ENCODE peak calls at places on chromosomes 3 and 15, in ten cellular contexts. Y is HL-60; I is non-pigmented ciliary epithelial cell; L is stimulated activated CD4-positive, alpha-beta T cell treated with anti-CD3 and anti-CD28 coated beads, Interleukin-1b, Interleukin-23, amount 100 ng/mL, for 4 hours; M is DMS153; S is foreskin fibroblast; A is effector memory CD8-positive, alpha-beta T cell; G is glomerular endothelial cell; B is NT2/D1; K is globus pallidus. U is an unnamed sample.

GRCh38 chr3:194955979-194956696 is 270.5 kb downstream of the FAM43A start:
- DNase-seq in Y (no peak), I (no peak), L (no peak), M (no peak), S (no peak), A (no peak), G (no peak), B (no peak), K (no peak), U (no peak)

GRCh38 chr3:39343076-39343717 is 13.7 kb downstream of the CCR8 start:
- DNase-seq in Y (no peak), I (no peak), L (no peak), M (no peak), S (no peak), A (no peak), G (no peak), B (no peak), K (no peak), U (no peak)

GRCh38 chr15:74406992-74407705 is 26.6 kb downstream of the SEMA7A start:
- DNase-seq in Y (no peak), I (peak), L (no peak), M (no peak), S (peak), A (no peak), G (no peak), B (no peak), K (no peak), U (no peak)

GRCh38 chr15:89455535-89455934 is 40.8 kb downstream of the RHCG start:
- DNase-seq in Y (no peak), I (no peak), L (no peak), M (no peak), S (no peak), A (no peak), G (no peak), B (no peak), K (no peak), U (no peak)

GRCh38 chr15:47037003-47037402 is 680.3 kb upstream of the SEMA6D start:
- DNase-seq in Y (no peak), I (no peak), L (no peak), M (no peak), S (no peak), A (no peak), G (no peak), B (no peak), K (no peak), U (no peak)

GRCh38 chr3:127970966-127971592 is 56.0 kb downstream of the KBTBD12 start:
- DNase-seq in Y (peak), I (no peak), L (no peak), M (peak), S (peak), A (no peak), G (no peak), B (peak), K (peak), U (no peak)

GRCh38 chr3:132753946-132754345 is 31.7 kb upstream of the NPHP3 start:
- DNase-seq in Y (no peak), I (no peak), L (no peak), M (no peak), S (no peak), A (no peak), G (no peak), B (no peak), K (no peak), U (no peak)

GRCh38 chr15:85499498-85499897 is 119.1 kb downstream of the AKAP13 start:
- DNase-seq in Y (no peak), I (no peak), L (no peak), M (peak), S (no peak), A (no peak), G (no peak), B (no peak), K (no peak), U (no peak)

GRCh38 chr3:192933779-192934456 is 16.3 kb upstream of the MB21D2 start:
- DNase-seq in Y (no peak), I (no peak), L (no peak), M (no peak), S (peak), A (no peak), G (no peak), B (no peak), K (no peak), U (no peak)

GRCh38 chr15:65212097-65212496 is 824 bp upstream of the CILP start:
- DNase-seq in Y (peak), I (no peak), L (peak), M (no peak), S (no peak), A (peak), G (no peak), B (no peak), K (no peak), U (no peak)

GRCh38 chr3:43233062-43233461 is 53.3 kb upstream of the SNRK start:
- DNase-seq in Y (no peak), I (no peak), L (no peak), M (no peak), S (no peak), A (no peak), G (no peak), B (no peak), K (no peak), U (no peak)

GRCh38 chr15:85730001-85730820 is 64.5 kb downstream of the KLHL25 start:
- DNase-seq in Y (peak), I (no peak), L (no peak), M (peak), S (peak), A (peak), G (peak), B (peak), K (peak), U (no peak)

GRCh38 chr3:187223799-187224198 is 26.5 kb downstream of the RTP1 start:
- DNase-seq in Y (no peak), I (no peak), L (no peak), M (no peak), S (peak), A (no peak), G (no peak), B (no peak), K (no peak), U (no peak)

GRCh38 chr3:14113964-14114667 is 10.6 kb downstream of the CHCHD4 start:
- DNase-seq in Y (no peak), I (no peak), L (no peak), M (no peak), S (no peak), A (no peak), G (no peak), B (no peak), K (no peak), U (peak)

GRCh38 chr3:80017369-80017768 is 249.6 kb upstream of the ROBO1 start:
- DNase-seq in Y (no peak), I (no peak), L (no peak), M (no peak), S (no peak), A (no peak), G (no peak), B (no peak), K (no peak), U (no peak)

U was measured in left lobe of liver.